ENCODE peak calls at places on chromosomes 12 and 14, in eight cellular contexts. A, I, B, Z, N, M, K and P are unnamed samples.

GRCh38 chr12:53596920-53597363 is 29.2 kb downstream of the ATF7 start:
- DNase-seq in A (no peak), I (no peak), B (no peak), Z (no peak), N (no peak), M (no peak), K (no peak), P (no peak)

GRCh38 chr14:76143642-76144041 is 8.1 kb upstream of the GPATCH2L start:
- DNase-seq in A (no peak), I (no peak), B (no peak), Z (no peak), N (no peak), M (no peak), K (no peak), P (no peak)

GRCh38 chr12:20577054-20577453 is 118.1 kb upstream of the SLCO1C1 start:
- DNase-seq in A (no peak), I (no peak), B (no peak), Z (no peak), N (no peak), M (no peak), K (no peak), P (no peak)

GRCh38 chr12:4681732-4682131 is 32.8 kb downstream of the NDUFA9 start:
- DNase-seq in A (no peak), I (no peak), B (no peak), Z (no peak), N (no peak), M (no peak), K (no peak), P (no peak)

GRCh38 chr14:81940636-81941035 is 407.0 kb upstream of the SEL1L start:
- DNase-seq in A (no peak), I (no peak), B (peak; percentile 75), Z (no peak), N (no peak), M (no peak), K (no peak), P (no peak)

GRCh38 chr12:76158518-76159321 is 74.2 kb upstream of the NAP1L1 start:
- DNase-seq in A (peak; percentile 26), I (peak; percentile 40), B (peak; percentile 33), Z (no peak), N (peak; percentile 75), M (peak; percentile 64), K (no peak), P (no peak)

GRCh38 chr12:95002754-95003153 is 743 bp downstream of the NDUFA12 start:
- DNase-seq in A (no peak), I (no peak), B (no peak), Z (no peak), N (no peak), M (no peak), K (no peak), P (no peak)

GRCh38 chr14:28875937-28876910 is 109.6 kb downstream of the FOXG1 start:
- DNase-seq in A (no peak), I (no peak), B (peak; percentile 1), Z (no peak), N (no peak), M (no peak), K (no peak), P (no peak)

GRCh38 chr14:75201087-75201486 is 24.7 kb upstream of the TMED10 start:
- DNase-seq in A (no peak), I (no peak), B (no peak), Z (peak; percentile 3), N (no peak), M (no peak), K (no peak), P (no peak)

GRCh38 chr14:36655054-36655381 is 6.6 kb upstream of the PAX9 start:
- DNase-seq in A (no peak), I (no peak), B (no peak), Z (no peak), N (no peak), M (no peak), K (no peak), P (no peak)

GRCh38 chr14:36655571-36655962 is 6.1 kb upstream of the PAX9 start:
- DNase-seq in A (no peak), I (no peak), B (no peak), Z (no peak), N (no peak), M (no peak), K (no peak), P (no peak)

GRCh38 chr14:36657409-36658090 is 4.1 kb upstream of the PAX9 start:
- DNase-seq in A (no peak), I (no peak), B (peak; percentile 57), Z (peak; percentile 28), N (no peak), M (no peak), K (no peak), P (no peak)

GRCh38 chr14:36656769-36657408 is 4.8 kb upstream of the PAX9 start:
- DNase-seq in A (no peak), I (no peak), B (peak; percentile 55), Z (no peak), N (no peak), M (no peak), K (no peak), P (no peak)

GRCh38 chr14:36655963-36656768 is 5.5 kb upstream of the PAX9 start:
- DNase-seq in A (no peak), I (no peak), B (peak; percentile 93), Z (peak; percentile 34), N (peak; percentile 77), M (no peak), K (no peak), P (no peak)
- TF ChIP-seq CTCF in A (peak; percentile 40), I (peak; percentile 35), B (peak; percentile 91), Z (peak; percentile 34), N (peak; percentile 82), M (no peak), K (no peak), P (no peak)

GRCh38 chr12:67716817-67717216 is 68.3 kb downstream of the DYRK2 start:
- DNase-seq in A (no peak), I (no peak), B (no peak), Z (no peak), N (no peak), M (no peak), K (no peak), P (no peak)
- H3K4me1 ChIP-seq in A (peaks cover 24% of the 10 kb centered on the region), I (no peaks in the 10 kb centered on the region), B (no peaks in the 10 kb centered on the region), Z (no peaks in the 10 kb centered on the region), N (peaks cover 24% of the 10 kb centered on the region), M (no peaks in the 10 kb centered on the region), K (no peaks in the 10 kb centered on the region), P (no peaks in the 10 kb centered on the region)

GRCh38 chr14:93765032-93765626 is 23.2 kb downstream of the PRIMA1 start:
- DNase-seq in A (no peak), I (no peak), B (no peak), Z (no peak), N (no peak), M (no peak), K (no peak), P (no peak)

GRCh38 chr14:93764211-93764659 is 24.1 kb downstream of the PRIMA1 start:
- DNase-seq in A (no peak), I (peak; percentile 25), B (no peak), Z (no peak), N (no peak), M (no peak), K (no peak), P (peak; percentile 78)

GRCh38 chr14:93757185-93757584 is 31.1 kb downstream of the PRIMA1 start:
- DNase-seq in A (no peak), I (no peak), B (no peak), Z (no peak), N (no peak), M (no peak), K (no peak), P (no peak)

GRCh38 chr14:93759781-93760307 is 28.4 kb downstream of the PRIMA1 start:
- DNase-seq in A (peak; percentile 37), I (no peak), B (no peak), Z (no peak), N (no peak), M (peak; percentile 17), K (peak; percentile 54), P (peak; percentile 76)
- H3K4me3 ChIP-seq in A (no peak overlapping the region), I (no peak overlapping the region), B (no peak overlapping the region), Z (no peak overlapping the region), N (no peak overlapping the region), M (no peak overlapping the region), K (no peak overlapping the region), P (no peak overlapping the region)

DNA sequence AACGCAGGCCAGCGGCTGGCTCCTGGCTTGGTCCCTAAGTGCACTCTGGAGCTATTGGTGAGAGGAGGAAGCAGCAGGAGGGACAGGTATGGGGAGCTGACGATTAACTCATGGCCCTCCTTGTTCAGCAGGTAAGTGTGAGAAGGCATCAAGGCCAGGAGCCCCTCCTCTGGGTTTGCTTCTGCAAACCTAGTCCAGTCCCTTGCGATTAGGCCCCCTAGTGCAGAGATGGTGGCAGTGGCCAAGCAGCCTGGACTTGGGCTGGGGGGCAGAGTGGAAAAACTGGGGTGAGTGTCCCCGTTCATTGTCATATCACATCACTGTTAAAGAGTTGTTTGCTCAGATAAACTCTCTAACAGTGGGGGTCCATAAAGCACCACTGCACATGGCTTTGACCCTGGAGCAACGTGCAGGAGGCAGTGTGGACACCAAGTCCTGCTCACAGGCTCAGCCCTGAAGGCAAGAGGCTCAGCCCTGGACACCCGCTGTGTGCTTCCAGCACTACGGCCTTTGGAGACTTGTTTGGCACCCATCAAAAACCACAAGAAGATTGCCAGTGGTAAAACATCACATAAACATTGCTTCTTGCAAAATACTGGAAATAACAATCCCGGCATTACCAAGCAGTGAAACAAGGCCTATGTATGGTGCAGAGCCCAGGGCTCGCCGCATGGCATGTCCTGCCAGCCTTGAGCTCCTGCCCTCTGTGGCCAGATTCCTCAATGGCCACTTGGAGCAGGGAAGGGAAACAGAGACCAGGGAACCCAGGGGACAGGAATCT is 184.3 kb upstream of the RTL1 start:
- DNase-seq in A (no peak), I (no peak), B (no peak), Z (no peak), N (no peak), M (peak; percentile 8), K (peak; percentile 2), P (no peak)
- TF ChIP-seq CTCF in A (no peak), I (no peak), B (no peak), Z (no peak), N (no peak), M (no peak), K (no peak), P (no peak)

GRCh38 chr14:99565383-99565782 is 38.6 kb downstream of the CCDC85C start:
- DNase-seq in A (no peak), I (no peak), B (no peak), Z (no peak), N (no peak), M (no peak), K (no peak), P (no peak)
- H3K4me1 ChIP-seq in A (peaks cover 25% of the 10 kb centered on the region), I (peaks cover 43% of the 10 kb centered on the region), B (peaks cover 12% of the 10 kb centered on the region), Z (peaks cover 67% of the 10 kb centered on the region), N (peaks cover 91% of the 10 kb centered on the region), M (no peaks in the 10 kb centered on the region), K (peaks cover 21% of the 10 kb centered on the region), P (peaks cover 18% of the 10 kb centered on the region)

GRCh38 chr12:125186471-125187147 is 121.4 kb downstream of the AACS start:
- DNase-seq in A (no peak), I (peak; percentile 20), B (no peak), Z (no peak), N (no peak), M (no peak), K (no peak), P (no peak)
- H3K4me3 ChIP-seq in A (peak overlapping the region; percentile 52), I (peak overlapping the region; percentile 34), B (peak overlapping the region; percentile 49), Z (no peak overlapping the region), N (peak overlapping the region; percentile 47), M (peak overlapping the region; percentile 33), K (peak overlapping the region; percentile 36), P (peak overlapping the region; percentile 8)